ENCODE peak calls at places on chromosomes 4 and X, in nine cellular contexts. K, O, A, E, H, U, N, S and L are unnamed samples. For H3K4me1, the result is how much of the 10 kb centered on the place peaks cover.

GRCh38 chrX:31038585-31039326 is 33.1 kb downstream of the FTHL17 start:
- DNase-seq in K (peak), N (peak), S (no peak), E (no peak), A (peak), H (peak), U (peak), O (peak), L (peak)

GRCh38 chr4:153449338-153449737 is 16.8 kb upstream of the TMEM131L start:
- DNase-seq in O (no peak), H (no peak), S (no peak), N (no peak), A (no peak), E (no peak), K (no peak), U (no peak), L (no peak)

GRCh38 chrX:45781901-45782553 is 581.4 kb upstream of the DIPK2B start:
- DNase-seq in H (no peak), K (no peak), O (no peak), U (no peak), N (no peak), S (no peak), E (no peak), A (peak), L (no peak)

GRCh38 chrX:82127228-82128123 is 925.6 kb downstream of the SH3BGRL start:
- DNase-seq in K (no peak), H (no peak), N (no peak), U (no peak), A (peak), S (no peak), O (no peak), E (no peak), L (peak)

GRCh38 chrX:2463973-2464676 is 36.7 kb downstream of the DHRSX start:
- DNase-seq in E (peak), H (no peak), S (no peak), A (no peak), K (no peak), O (peak), U (no peak), N (no peak), L (no peak)

GRCh38 chr4:125801373-125801772 is 486.6 kb downstream of the FAT4 start:
- DNase-seq in H (no peak), U (no peak), K (no peak), O (no peak), A (no peak), E (no peak), N (no peak), S (no peak), L (no peak)

GRCh38 chrX:38008658-38009057 is 2.3 kb downstream of the SYTL5 start:
- DNase-seq in K (no peak), A (peak), U (no peak), O (no peak), H (no peak), E (no peak), S (no peak), N (no peak), L (no peak)

GRCh38 chr4:82850684-82851083 is 40.3 kb downstream of the SEC31A start:
- DNase-seq in A (no peak), N (no peak), H (no peak), E (no peak), O (no peak), U (no peak), S (no peak), K (no peak), L (no peak)

GRCh38 chrX:130245441-130245840 is 23.3 kb downstream of the ZNF280C start:
- DNase-seq in A (no peak), S (no peak), N (no peak), U (no peak), E (no peak), H (no peak), O (no peak), K (no peak), L (no peak)

GRCh38 chr4:73599182-73599581 is 21.1 kb downstream of the RASSF6 start:
- DNase-seq in A (peak), K (peak), E (peak), O (peak), S (no peak), U (no peak), N (no peak), H (no peak), L (peak)

GRCh38 chr4:54651050-54651449 is 6.7 kb upstream of the KIT start:
- DNase-seq in H (no peak), A (no peak), S (no peak), K (no peak), N (no peak), U (no peak), E (no peak), O (no peak), L (no peak)

GRCh38 chr4:54657194-54657555 is 582 bp upstream of the KIT start:
- DNase-seq in K (no peak), N (no peak), U (no peak), H (peak), E (no peak), O (no peak), A (no peak), S (no peak), L (no peak)

GRCh38 chr4:54657556-54658313 is at the start of gene KIT:
- DNase-seq in S (peak), A (no peak), O (no peak), E (no peak), N (peak), K (peak), U (peak), H (peak), L (no peak)

GRCh38 chr4:54658321-54659093 is 750 bp downstream of the KIT start:
- DNase-seq in N (peak), K (peak), H (peak), U (peak), A (peak), E (peak), S (peak), O (no peak), L (no peak)

GRCh38 chr4:54654753-54655152 is 3.0 kb upstream of the KIT start:
- DNase-seq in A (no peak), N (no peak), K (no peak), U (no peak), S (no peak), E (no peak), H (no peak), O (no peak), L (no peak)
- H3K4me1 ChIP-seq in A (under half), N (under half), K (under half), U (under half), S (under half), E (under half), H (under half), O (under half), L (under half)

DNA sequence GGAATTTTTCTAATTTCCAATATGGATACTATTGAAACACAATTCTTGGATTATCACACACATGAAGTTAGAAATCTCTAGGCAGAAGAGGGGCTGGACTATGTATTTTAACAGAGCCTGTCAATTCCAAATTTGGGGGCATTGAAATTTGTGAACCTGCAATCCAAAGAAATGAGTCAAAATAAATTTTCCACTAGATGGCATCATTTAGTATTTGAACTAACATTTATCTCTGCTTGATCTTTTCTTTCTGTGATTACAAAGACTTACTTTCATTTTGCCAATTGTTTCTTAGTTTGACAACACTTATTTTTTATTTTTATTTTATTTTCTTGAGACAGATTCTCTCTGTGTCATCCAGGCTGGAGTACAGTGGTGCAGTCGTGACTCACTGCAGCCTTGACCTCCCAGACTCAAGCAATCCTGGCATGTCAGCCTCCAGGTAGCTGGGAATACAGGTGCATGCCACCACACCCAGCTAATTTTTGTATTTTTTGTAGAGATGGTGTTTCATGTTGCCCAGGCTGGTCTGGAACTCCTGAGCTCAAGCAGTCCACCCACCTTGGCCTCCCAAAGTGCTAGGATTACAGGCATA is 2.7 kb upstream of the PYURF start:
- DNase-seq in U (no peak), S (no peak), H (no peak), K (no peak), O (peak), A (peak), N (no peak), E (no peak), L (no peak)
- H3K4me1 ChIP-seq in U (under half), S (under half), H (under half), K (under half), O (under half), A (under half), N (under half), E (under half), L (under half)

DNA sequence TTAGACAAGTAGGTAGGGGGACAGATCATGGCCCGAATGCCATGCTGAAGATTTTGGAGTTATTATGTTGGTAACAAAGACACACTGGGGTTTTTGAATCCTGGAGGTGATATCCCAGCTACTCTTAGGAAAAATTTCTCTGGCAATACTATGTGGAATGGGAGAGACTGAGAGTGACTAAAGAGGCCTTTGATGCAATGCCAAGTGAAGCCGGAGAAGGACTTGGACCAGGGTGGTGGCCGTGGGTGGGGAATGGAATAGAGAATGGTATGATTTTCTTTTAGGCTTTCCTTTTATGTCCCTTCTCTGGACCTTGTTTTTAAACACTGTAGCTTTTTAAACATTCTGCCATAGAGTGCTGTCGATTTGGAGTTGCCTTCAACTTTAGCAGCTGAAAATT is 141.6 kb downstream of the DCLK2 start:
- DNase-seq in U (no peak), N (no peak), S (no peak), H (no peak), A (no peak), O (no peak), E (no peak), K (no peak), L (no peak)
- H3K4me1 ChIP-seq in U (under half), N (under half), S (under half), H (under half), A (under half), O (under half), E (under half), K (under half), L (under half)

DNA sequence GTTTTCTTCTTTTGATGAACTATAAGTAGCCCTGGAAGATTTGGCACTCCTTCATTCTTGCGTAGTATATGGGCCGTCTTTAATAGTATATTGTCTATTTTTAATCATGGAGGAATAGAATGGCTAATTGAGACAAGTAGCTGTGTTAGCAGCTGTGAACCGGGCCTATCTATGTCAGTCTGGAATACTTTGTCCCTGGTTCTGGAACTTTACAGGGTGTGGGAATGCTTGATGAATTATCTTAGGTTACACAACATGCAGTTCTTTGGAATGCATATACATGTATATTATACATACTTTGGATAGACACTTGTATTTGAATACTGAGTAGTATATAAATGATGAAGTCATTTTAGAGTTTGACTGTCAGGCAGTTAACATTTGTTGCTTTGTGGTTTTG is 37.3 kb downstream of the PDLIM5 start:
- DNase-seq in O (no peak), E (no peak), H (no peak), A (no peak), U (no peak), K (no peak), S (no peak), N (no peak), L (no peak)
- H3K4me1 ChIP-seq in O (under half), E (half or more), H (under half), A (half or more), U (under half), K (under half), S (under half), N (half or more), L (under half)

GRCh38 chrX:107675365-107675654 is 47.0 kb downstream of the PRPS1 start:
- DNase-seq in K (no peak), O (no peak), A (no peak), S (no peak), U (no peak), H (no peak), N (no peak), E (no peak), L (no peak)
- H3K4me1 ChIP-seq in K (under half), O (half or more), A (under half), S (under half), U (under half), H (under half), N (half or more), E (under half), L (under half)

GRCh38 chr4:112284662-112285411 is 867 bp downstream of the TIFA start:
- DNase-seq in S (peak), O (peak), A (peak), N (no peak), U (no peak), H (no peak), K (peak), E (no peak), L (peak)
- H3K4me1 ChIP-seq in S (under half), O (half or more), A (under half), N (under half), U (under half), H (under half), K (under half), E (under half), L (half or more)

DNA sequence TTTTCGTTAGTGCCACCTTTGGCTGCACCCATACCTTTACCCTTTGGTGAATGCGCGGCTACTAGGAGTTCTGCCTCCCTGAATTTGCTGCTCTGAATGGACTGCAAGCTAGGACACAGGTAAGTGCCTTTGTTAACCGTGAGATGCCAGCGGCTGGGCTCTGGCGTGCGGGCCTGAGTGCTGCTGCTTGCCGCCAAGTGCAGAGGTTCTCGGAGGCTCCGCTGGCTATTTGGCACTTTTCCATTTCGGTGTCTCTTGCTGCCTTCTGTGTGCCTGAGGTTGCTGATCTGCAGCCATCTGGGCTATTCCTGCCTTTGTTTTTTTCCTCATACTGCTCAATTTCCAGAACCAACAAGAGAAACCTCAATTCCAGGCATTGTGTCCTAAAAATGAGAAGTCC is 4.1 kb upstream of the TBC1D14 start:
- DNase-seq in O (no peak), A (no peak), K (no peak), H (no peak), N (no peak), U (no peak), E (no peak), S (no peak), L (no peak)
- H3K4me1 ChIP-seq in O (under half), A (under half), K (under half), H (under half), N (under half), U (under half), E (under half), S (under half), L (under half)

GRCh38 chr4:168241953-168242352 is 76.6 kb downstream of the DDX60 start:
- DNase-seq in S (no peak), E (no peak), N (no peak), A (no peak), H (no peak), O (no peak), K (no peak), U (no peak), L (peak)
- H3K4me1 ChIP-seq in S (under half), E (under half), N (under half), A (under half), H (under half), O (under half), K (under half), U (under half), L (under half)

GRCh38 chr4:140090215-140090731 is 63.7 kb downstream of the MAML3 start:
- DNase-seq in E (no peak), A (peak), S (no peak), H (no peak), O (no peak), N (no peak), U (no peak), K (no peak), L (no peak)
- H3K4me1 ChIP-seq in E (under half), A (half or more), S (half or more), H (half or more), O (under half), N (under half), U (under half), K (under half), L (under half)

GRCh38 chr4:37988670-37989069 is 28.5 kb downstream of the PTTG2 start:
- DNase-seq in H (no peak), A (peak), K (no peak), E (no peak), S (no peak), O (no peak), U (no peak), N (no peak), L (no peak)
- H3K4me1 ChIP-seq in H (under half), A (under half), K (under half), E (under half), S (under half), O (half or more), U (under half), N (half or more), L (under half)